ENCODE peak calls at places on chromosomes 2 and 18, in four cellular contexts. U is HepG2, O is K562, F is H1. R is an unnamed sample.
A peak's percentile ranks its signal among the peaks of the same experiment; 100 is the strongest.

GRCh38 chr18:50286391-50287027 is 983 bp downstream of the CXXC1 start:
- DNase-seq in O (peak; percentile 77), F (no peak), U (no peak), R (no peak)

GRCh38 chr18:79200546-79201268 is 131.5 kb downstream of the ATP9B start:
- DNase-seq in F (peak; percentile 39), O (no peak), U (no peak), R (peak; percentile 9)

GRCh38 chr2:51673628-51674027 is 641.7 kb upstream of the NRXN1 start:
- DNase-seq in U (no peak), O (no peak), F (no peak), R (no peak)

GRCh38 chr18:28062446-28062845 is 114.5 kb downstream of the CDH2 start:
- DNase-seq in F (no peak), U (no peak), O (no peak), R (no peak)

GRCh38 chr2:160492401-160493226 is 993 bp downstream of the RBMS1 start:
- DNase-seq in F (no peak), O (peak; percentile 20), U (peak; percentile 99), R (peak; percentile 72)

GRCh38 chr2:100214265-100214961 is 72.0 kb upstream of the AFF3 start:
- DNase-seq in U (peak; percentile 66), O (no peak), F (no peak), R (no peak)

GRCh38 chr2:96389728-96390127 is 54.2 kb downstream of the NCAPH start:
- DNase-seq in O (no peak), F (no peak), U (no peak), R (no peak)

GRCh38 chr2:119216994-119217393 is 6.6 kb upstream of the STEAP3 start:
- DNase-seq in F (no peak), U (no peak), O (no peak), R (no peak)

GRCh38 chr2:129709956-129710598 is 269.4 kb upstream of the RAB6C start:
- DNase-seq in U (no peak), O (no peak), F (no peak), R (no peak)

GRCh38 chr2:179927041-179927440 is 65.6 kb upstream of the ZNF385B start:
- DNase-seq in F (no peak), O (no peak), U (no peak), R (no peak)

GRCh38 chr2:172743898-172744297 is 8.3 kb downstream of the RAPGEF4 start:
- DNase-seq in F (no peak), O (no peak), U (no peak), R (no peak)

GRCh38 chr2:58853420-58853819 is 612.3 kb upstream of the FANCL start:
- DNase-seq in O (no peak), F (no peak), U (no peak), R (no peak)

GRCh38 chr2:223943561-223944008 is 1.6 kb downstream of the WDFY1 start:
- DNase-seq in F (no peak), U (peak; percentile 45), O (peak; percentile 43), R (peak; percentile 82)

GRCh38 chr2:145402706-145403277 is 882.9 kb upstream of the ZEB2 start:
- DNase-seq in U (no peak), O (no peak), F (no peak), R (no peak)

GRCh38 chr18:61274561-61274960 is 58.7 kb upstream of the CDH20 start:
- DNase-seq in F (no peak), U (no peak), O (no peak), R (no peak)

GRCh38 chr2:196409376-196409775 is 230.1 kb upstream of the CCDC150 start:
- DNase-seq in O (no peak), F (no peak), U (no peak), R (no peak)

DNA sequence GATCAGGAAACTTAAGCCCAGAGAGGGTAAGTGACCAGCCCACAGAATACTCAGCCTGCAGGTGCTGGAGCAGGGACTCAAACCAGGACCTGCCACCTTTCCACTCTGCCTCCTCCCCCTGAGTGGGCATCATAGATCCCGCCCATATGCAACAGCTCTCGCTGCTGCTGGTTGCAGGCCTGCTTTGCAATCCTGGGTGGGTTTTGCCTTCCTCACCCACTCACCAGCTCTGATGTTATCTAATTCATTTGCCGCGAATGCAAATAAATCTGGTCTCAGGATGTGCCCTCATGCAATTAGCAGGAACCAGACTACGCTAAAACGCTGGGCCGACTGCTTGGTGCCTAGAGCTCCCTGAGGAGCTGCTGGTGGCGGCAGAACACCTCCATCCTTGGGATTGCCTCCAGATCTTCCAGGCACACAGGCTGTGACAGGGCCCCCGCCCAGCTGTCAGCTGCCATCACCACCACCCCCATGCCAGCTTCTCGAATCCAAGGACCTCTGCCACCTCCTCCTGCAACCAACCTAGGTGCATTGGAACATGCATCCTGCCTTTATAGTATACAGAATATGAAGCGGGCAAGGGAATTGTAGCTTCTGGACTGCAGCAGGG is 28.8 kb downstream of the CNGA3 start:
- DNase-seq in O (no peak), F (no peak), U (no peak), R (no peak)
- TF ChIP-seq JUN in O (no peak), F (no peak), U (no peak), R (no peak)

GRCh38 chr2:207133493-207133861 is 32.3 kb downstream of the KLF7 start:
- DNase-seq in F (no peak), U (no peak), O (no peak), R (no peak)

GRCh38 chr2:207135801-207136457 is 29.8 kb downstream of the KLF7 start:
- DNase-seq in F (no peak), U (no peak), O (no peak), R (no peak)

GRCh38 chr2:207131634-207132418 is 33.9 kb downstream of the KLF7 start:
- DNase-seq in U (no peak), F (no peak), O (no peak), R (peak; percentile 71)

GRCh38 chr2:207135340-207135739 is 30.4 kb downstream of the KLF7 start:
- DNase-seq in F (no peak), U (no peak), O (no peak), R (peak; percentile 86)

DNA sequence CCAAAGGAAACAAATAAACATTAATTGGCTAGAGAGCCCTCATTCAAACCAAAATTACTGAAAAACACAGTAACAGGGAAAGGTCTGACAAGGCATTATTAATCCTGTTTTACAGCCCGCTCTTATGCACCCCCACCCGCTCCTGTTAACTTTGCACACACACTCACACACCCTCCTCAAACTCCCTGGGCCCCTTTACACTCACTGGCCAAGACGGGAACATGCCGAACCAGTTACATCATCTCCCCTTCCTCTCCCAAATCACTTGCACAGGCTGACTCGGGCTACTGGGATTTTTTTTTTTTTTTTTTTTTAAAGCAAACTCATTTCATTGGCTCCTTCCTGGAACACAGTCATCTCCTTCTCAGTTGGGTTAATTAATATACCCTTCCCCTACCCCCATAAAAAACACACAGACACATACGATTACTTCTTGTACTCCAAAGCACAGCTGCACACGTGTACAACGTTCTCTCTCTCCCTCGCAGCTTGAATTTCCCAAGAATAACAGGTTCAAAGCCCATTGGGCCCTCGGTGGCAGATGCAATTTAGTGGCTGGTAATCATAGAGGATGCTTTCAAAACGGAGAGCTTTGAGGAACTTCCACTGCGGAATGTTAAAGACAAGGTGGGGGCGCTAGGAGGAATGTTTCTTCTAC is 31.8 kb downstream of the KLF7 start:
- DNase-seq in F (no peak), U (no peak), O (no peak), R (peak; percentile 86)
- H3K4me3 ChIP-seq in F (no peak overlapping the region), U (no peak overlapping the region), O (no peak overlapping the region), R (no peak overlapping the region)

GRCh38 chr18:13237073-13237472 is 18.5 kb downstream of the LDLRAD4 start:
- DNase-seq in U (no peak), F (no peak), O (no peak), R (no peak)
- H4K20me1 ChIP-seq in U (peaks cover 2% of the 10 kb centered on the region), F (no peaks in the 10 kb centered on the region), O (peaks cover 5% of the 10 kb centered on the region), R (no peaks in the 10 kb centered on the region)

GRCh38 chr18:32086866-32087265 is 4.8 kb upstream of the RNF138 start:
- DNase-seq in U (no peak), O (no peak), F (no peak), R (no peak)

GRCh38 chr18:32078845-32079244 is 12.8 kb upstream of the RNF138 start:
- DNase-seq in O (no peak), U (no peak), F (no peak), R (no peak)

GRCh38 chr18:32083781-32084180 is 7.9 kb upstream of the RNF138 start:
- DNase-seq in U (no peak), O (no peak), F (no peak), R (no peak)

DNA sequence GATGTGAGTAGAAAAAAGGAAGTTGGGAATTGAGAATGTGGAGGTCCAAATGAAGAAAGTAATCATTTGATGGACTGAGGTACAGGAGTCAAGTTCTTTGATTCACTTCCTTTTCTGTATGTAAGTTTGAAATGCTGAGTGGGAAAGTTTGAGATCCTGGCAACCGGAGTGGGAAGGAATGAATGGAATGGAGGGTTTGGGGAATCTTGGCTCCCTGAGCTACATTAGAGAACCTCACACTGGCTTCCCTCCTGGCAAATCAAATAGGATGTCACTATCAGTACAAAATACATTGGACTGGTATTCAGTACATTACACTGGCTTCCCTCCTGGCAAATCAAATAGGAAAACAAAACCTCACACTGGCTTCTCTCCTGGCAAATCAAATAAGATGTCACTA is 9.8 kb upstream of the RNF138 start:
- DNase-seq in O (no peak), F (no peak), U (no peak), R (peak; percentile 15)
- TF ChIP-seq JUN in O (no peak), F (no peak), U (no peak), R (no peak)

GRCh38 chr18:9478545-9478944 is 3.2 kb downstream of the RALBP1 start:
- DNase-seq in O (no peak), F (no peak), U (no peak), R (no peak)

GRCh38 chr18:9475643-9476580 is 599 bp downstream of the RALBP1 start:
- DNase-seq in F (no peak), U (no peak), O (peak; percentile 77), R (peak; percentile 64)

GRCh38 chr18:9477509-9477908 is 2.2 kb downstream of the RALBP1 start:
- DNase-seq in F (no peak), U (no peak), O (peak; percentile 32), R (no peak)

GRCh38 chr18:9474983-9475642 is at the start of gene RALBP1:
- DNase-seq in U (peak; percentile 98), F (peak; percentile 99), O (peak; percentile 100), R (peak; percentile 100)

GRCh38 chr18:9474103-9474982 is 970 bp upstream of the RALBP1 start:
- DNase-seq in U (peak; percentile 66), F (no peak), O (no peak), R (no peak)
- H3K4me3 ChIP-seq in U (peak overlapping the region; percentile 69), F (peak overlapping the region; percentile 64), O (peak overlapping the region; percentile 68), R (peak overlapping the region; percentile 59)

GRCh38 chr2:121570665-121571055 is 40.0 kb downstream of the RNU4ATAC start:
- DNase-seq in U (no peak), O (no peak), F (no peak), R (no peak)
- H4K20me1 ChIP-seq in U (peaks cover 8% of the 10 kb centered on the region), O (no peaks in the 10 kb centered on the region), F (peaks cover 1% of the 10 kb centered on the region), R (peaks cover 2% of the 10 kb centered on the region)